ENCODE peak calls at places on chromosomes 13 and 19, in four cellular contexts. I, B, J and Q are unnamed samples.

GRCh38 chr13:70668293-70668692 is 560.0 kb upstream of the KLHL1 start:
- DNase-seq in J (no peak), B (no peak), I (no peak), Q (no peak)

GRCh38 chr13:58048670-58049069 is 417.1 kb downstream of the PCDH17 start:
- DNase-seq in I (no peak), J (no peak), B (no peak), Q (no peak)

GRCh38 chr19:27654266-27654990 is 1558.5 kb downstream of the UQCRFS1 start:
- DNase-seq in B (no peak), I (no peak), J (peak; percentile 0), Q (no peak)

GRCh38 chr19:1106841-1107654 is 3.3 kb downstream of the GPX4 start:
- DNase-seq in I (no peak), B (no peak), J (no peak), Q (no peak)

GRCh38 chr13:45339867-45340266 is 1.1 kb downstream of the TPT1 start:
- DNase-seq in B (no peak), J (no peak), I (no peak), Q (no peak)

GRCh38 chr13:24290280-24290932 is 19.0 kb upstream of the C1QTNF9 start:
- DNase-seq in J (no peak), B (no peak), I (no peak), Q (no peak)

GRCh38 chr13:62837895-62838294 is 1422.2 kb upstream of the PCDH20 start:
- DNase-seq in J (no peak), I (no peak), B (no peak), Q (no peak)

GRCh38 chr13:105773887-105774538 is 761.4 kb downstream of the EFNB2 start:
- DNase-seq in I (no peak), B (no peak), J (no peak), Q (peak; percentile 21)

GRCh38 chr19:19606021-19606420 is 12.5 kb downstream of the PBX4 start:
- DNase-seq in I (peak; percentile 46), J (no peak), B (no peak), Q (no peak)